ENCODE peak calls at places on chromosomes 3 and 15, in five cellular contexts. X is CD4-positive, CD25-positive, alpha-beta regulatory T cell; P is omental fat pad; K is lower lobe of right lung; W is ACHN. F is an unnamed sample.

GRCh38 chr3:126638790-126639189 is 16.1 kb downstream of the TXNRD3 start:
- DNase-seq in X (no peak), P (no peak), K (no peak), W (no peak), F (no peak)

GRCh38 chr3:167125612-167126407 is 254.3 kb downstream of the ZBBX start:
- DNase-seq in X (no peak), P (no peak), K (no peak), W (no peak), F (no peak)

GRCh38 chr3:54086639-54087405 is 35.5 kb upstream of the CACNA2D3 start:
- DNase-seq in X (no peak), P (no peak), K (no peak), W (no peak), F (no peak)

GRCh38 chr3:41955192-41955591 is 6.7 kb downstream of the ULK4 start:
- DNase-seq in X (no peak), P (no peak), K (no peak), W (no peak), F (no peak)

GRCh38 chr15:83380026-83380425 is 67.1 kb upstream of the SH3GL3 start:
- DNase-seq in X (no peak), P (no peak), K (no peak), W (peak; percentile 22), F (no peak)

GRCh38 chr3:42705962-42706585 is 3.5 kb upstream of the HHATL start:
- DNase-seq in X (no peak), P (no peak), K (peak; percentile 14), W (no peak), F (peak; percentile 52)

GRCh38 chr15:22243440-22244130 is 163.3 kb downstream of the OR4M2 start:
- DNase-seq in X (no peak), P (no peak), K (no peak), W (no peak), F (no peak)

GRCh38 chr3:195241592-195242355 is 29.2 kb downstream of the XXYLT1 start:
- DNase-seq in X (no peak), P (peak; percentile 16), K (peak; percentile 20), W (no peak), F (peak; percentile 65)

GRCh38 chr3:126865736-126866135 is 117.2 kb upstream of the PLXNA1 start:
- DNase-seq in X (no peak), P (no peak), K (no peak), W (no peak), F (no peak)

GRCh38 chr3:143529018-143529478 is 319.2 kb downstream of the SLC9A9 start:
- DNase-seq in X (peak; percentile 24), P (no peak), K (no peak), W (no peak), F (no peak)

GRCh38 chr3:20316238-20316637 is 130.2 kb upstream of the SGO1 start:
- DNase-seq in X (no peak), P (no peak), K (no peak), W (no peak), F (no peak)

GRCh38 chr15:86915811-86916331 is 836.2 kb downstream of the AGBL1 start:
- DNase-seq in X (peak; percentile 7), P (no peak), K (no peak), W (peak; percentile 47), F (no peak)

GRCh38 chr3:124780356-124780755 is 50.1 kb downstream of the UMPS start:
- DNase-seq in X (no peak), P (no peak), K (no peak), W (no peak), F (peak; percentile 90)

GRCh38 chr3:69204315-69204957 is 82.0 kb upstream of the LMOD3 start:
- DNase-seq in X (peak; percentile 57), P (no peak), K (no peak), W (peak; percentile 81), F (no peak)

GRCh38 chr3:51538459-51539290 is at the start of gene RAD54L2:
- DNase-seq in X (peak; percentile 86), P (peak; percentile 33), K (peak; percentile 88), W (peak; percentile 83), F (peak; percentile 86)

GRCh38 chr3:105662326-105662725 is 206.5 kb downstream of the CBLB start:
- DNase-seq in X (no peak), P (no peak), K (no peak), W (no peak), F (no peak)

GRCh38 chr3:72746412-72747411 is 101.5 kb downstream of the SHQ1 start:
- DNase-seq in X (no peak), P (no peak), K (no peak), W (no peak), F (no peak)

GRCh38 chr3:155889212-155889611 is 18.8 kb downstream of the GMPS start:
- DNase-seq in X (no peak), P (no peak), K (no peak), W (no peak), F (no peak)

GRCh38 chr3:16881896-16882645 is 2.7 kb upstream of the PLCL2 start:
- DNase-seq in X (no peak), P (no peak), K (no peak), W (no peak), F (no peak)

GRCh38 chr3:87191175-87191574 is 35.9 kb upstream of the CHMP2B start:
- DNase-seq in X (no peak), P (no peak), K (no peak), W (no peak), F (no peak)

F was measured in coronary artery.